ENCODE peak calls at places on chromosomes 1 and 21, in five cellular contexts. N is AG10803, P is uterus, E is ovary, Q is lower lobe of right lung. U is an unnamed sample.

GRCh38 chr1:41286486-41286885 is 44.4 kb upstream of the SCMH1 start:
- DNase-seq in N (no peak), P (no peak), E (no peak), Q (no peak), U (no peak)

GRCh38 chr1:7842517-7842916 is 10.3 kb downstream of the UTS2 start:
- DNase-seq in N (no peak), Q (no peak), P (no peak), E (no peak), U (no peak)

GRCh38 chr1:33228935-33229487 is 27.3 kb upstream of the ZNF362 start:
- DNase-seq in N (peak), Q (no peak), E (no peak), P (peak), U (no peak)

GRCh38 chr1:191993549-191993948 is 164.7 kb upstream of the RGS18 start:
- DNase-seq in P (no peak), Q (no peak), N (no peak), E (no peak), U (no peak)

GRCh38 chr21:31186916-31187315 is 148.6 kb upstream of the KRTAP19-8 start:
- DNase-seq in P (no peak), N (no peak), E (no peak), Q (no peak), U (no peak)

GRCh38 chr1:244049142-244049968 is 1.7 kb upstream of the ZBTB18 start:
- DNase-seq in N (no peak), Q (peak), P (peak), E (peak), U (peak)

GRCh38 chr1:228543396-228543795 is 56.2 kb downstream of the RNF187 start:
- DNase-seq in Q (no peak), E (no peak), N (no peak), P (no peak), U (no peak)

GRCh38 chr1:225581193-225581592 is 71.7 kb downstream of the ENAH start:
- DNase-seq in E (no peak), P (no peak), N (no peak), Q (no peak), U (no peak)

GRCh38 chr1:203169770-203170520 is 5.7 kb downstream of the MYBPH start:
- DNase-seq in P (no peak), Q (no peak), E (no peak), N (no peak), U (no peak)

GRCh38 chr1:164695956-164696665 is 137.1 kb downstream of the PBX1 start:
- DNase-seq in N (peak), Q (no peak), E (no peak), P (no peak), U (no peak)

GRCh38 chr1:9826616-9827015 is 2.9 kb upstream of the CLSTN1 start:
- DNase-seq in N (no peak), E (no peak), P (no peak), Q (no peak), U (no peak)

GRCh38 chr1:9825101-9826074 is 1.6 kb upstream of the CLSTN1 start:
- DNase-seq in E (peak), N (peak), P (peak), Q (peak), U (peak)

GRCh38 chr1:9827558-9828185 is 3.9 kb upstream of the CLSTN1 start:
- DNase-seq in Q (no peak), P (no peak), E (no peak), N (no peak), U (no peak)

GRCh38 chr1:9824702-9825089 is 931 bp upstream of the CLSTN1 start:
- DNase-seq in N (no peak), P (no peak), E (no peak), Q (no peak), U (no peak)

GRCh38 chr1:9826087-9826486 is 2.3 kb upstream of the CLSTN1 start:
- DNase-seq in N (no peak), P (no peak), E (no peak), Q (no peak), U (no peak)
- H3K4me3 ChIP-seq in N (no peak), P (no peak), E (no peak), Q (no peak), U (no peak)

DNA sequence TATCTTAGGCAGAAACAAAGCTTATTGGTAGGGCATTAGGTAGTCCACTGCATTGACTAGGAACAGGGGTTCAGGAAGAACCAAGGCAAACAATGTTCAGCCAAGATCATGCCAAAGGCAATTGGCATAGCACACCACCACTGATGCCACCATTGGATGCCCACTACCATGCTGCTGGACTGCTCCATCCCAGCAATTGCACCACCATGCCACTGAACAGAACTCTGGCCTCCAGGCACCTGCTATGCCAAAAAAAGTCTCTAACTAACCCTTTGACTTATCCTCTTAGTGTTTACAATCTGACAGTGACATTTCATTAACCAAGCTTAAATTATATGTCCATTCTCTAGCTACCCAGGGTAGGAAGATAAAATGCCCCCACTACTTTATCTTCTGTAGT is 509.6 kb upstream of the CAMK1G start:
- DNase-seq in Q (no peak), N (no peak), P (no peak), E (no peak), U (no peak)
- H3K4me3 ChIP-seq in Q (no peak), N (no peak), P (no peak), E (no peak), U (no peak)

GRCh38 chr1:162629077-162629637 is 3.1 kb upstream of the DDR2 start:
- DNase-seq in Q (no peak), E (no peak), N (peak), P (no peak), U (no peak)

GRCh38 chr1:162627662-162628296 is 4.5 kb upstream of the DDR2 start:
- DNase-seq in Q (no peak), E (no peak), P (no peak), N (peak), U (no peak)

GRCh38 chr1:162626733-162627132 is 5.5 kb upstream of the DDR2 start:
- DNase-seq in N (peak), E (no peak), Q (no peak), P (no peak), U (no peak)

GRCh38 chr1:162625624-162626023 is 6.6 kb upstream of the DDR2 start:
- DNase-seq in P (no peak), Q (no peak), N (no peak), E (no peak), U (no peak)

GRCh38 chr1:162626089-162626488 is 6.2 kb upstream of the DDR2 start:
- DNase-seq in P (no peak), E (no peak), Q (no peak), N (peak), U (no peak)
- H3K4me3 ChIP-seq in P (peak), E (no peak), Q (no peak), N (peak), U (no peak)

GRCh38 chr1:200337831-200338230 is 72.0 kb downstream of the ZNF281 start:
- DNase-seq in P (no peak), N (no peak), Q (no peak), E (no peak), U (no peak)
- H3K4me3 ChIP-seq in P (no peak), N (no peak), Q (no peak), E (no peak), U (no peak)